ENCODE peak calls at places on chromosomes 11 and 22, in four cellular contexts. S is adrenal gland, X is heart right ventricle, G is kidney epithelial cell. B is an unnamed sample.

GRCh38 chr11:130131957-130132850 is 27.4 kb upstream of the ST14 start:
- DNase-seq in X (peak), G (no peak), S (peak), B (peak)

GRCh38 chr22:36347094-36347493 is 40.7 kb downstream of the MYH9 start:
- DNase-seq in X (no peak), S (no peak), G (no peak), B (no peak)

GRCh38 chr11:118872403-118872821 is 11.3 kb upstream of the CXCR5 start:
- DNase-seq in X (no peak), G (no peak), S (no peak), B (no peak)

GRCh38 chr11:76523147-76523546 is 78.3 kb downstream of the EMSY start:
- DNase-seq in G (no peak), S (no peak), X (no peak), B (no peak)

GRCh38 chr11:9947231-9947864 is 283.5 kb downstream of the SWAP70 start:
- DNase-seq in S (no peak), G (no peak), X (no peak), B (no peak)

GRCh38 chr11:27477243-27477642 is 4.7 kb upstream of the LGR4 start:
- DNase-seq in G (no peak), X (no peak), S (no peak), B (no peak)

GRCh38 chr22:49721211-49721763 is 106.4 kb downstream of the BRD1 start:
- DNase-seq in S (no peak), G (no peak), X (no peak), B (no peak)

GRCh38 chr11:74142624-74143023 is 28.2 kb downstream of the C2CD3 start:
- DNase-seq in S (no peak), G (no peak), X (no peak), B (no peak)

GRCh38 chr11:110818032-110818687 is 105.9 kb upstream of the ARHGAP20 start:
- DNase-seq in S (no peak), G (peak), X (no peak), B (peak)

GRCh38 chr22:45290410-45290936 is 5.7 kb downstream of the UPK3A start:
- DNase-seq in S (no peak), G (no peak), X (no peak), B (no peak)

GRCh38 chr11:111835665-111836064 is 35.7 kb downstream of the ALG9 start:
- DNase-seq in G (no peak), X (no peak), S (no peak), B (no peak)

GRCh38 chr11:119764108-119764874 is 35.3 kb upstream of the NECTIN1 start:
- DNase-seq in S (peak), G (no peak), X (peak), B (peak)

GRCh38 chr22:30573594-30574094 is 821 bp downstream of the GAL3ST1 start:
- DNase-seq in G (no peak), S (no peak), X (no peak), B (no peak)

GRCh38 chr11:120563698-120564572 is 52.4 kb downstream of the GRIK4 start:
- DNase-seq in S (peak), X (peak), G (no peak), B (no peak)

GRCh38 chr22:41501209-41501608 is 32.3 kb downstream of the ACO2 start:
- DNase-seq in S (no peak), X (no peak), G (no peak), B (no peak)

GRCh38 chr22:32476804-32477203 is 2.2 kb downstream of the FBXO7 start:
- DNase-seq in S (no peak), X (no peak), G (no peak), B (no peak)

GRCh38 chr22:18947905-18948304 is 11.8 kb upstream of the PRODH start:
- DNase-seq in X (no peak), S (peak), G (no peak), B (no peak)

GRCh38 chr22:39712938-39713525 is 142.5 kb downstream of the CACNA1I start:
- DNase-seq in X (no peak), G (no peak), S (no peak), B (no peak)

GRCh38 chr11:34558211-34558610 is 44.6 kb upstream of the ELF5 start:
- DNase-seq in X (no peak), G (no peak), S (no peak), B (no peak)

GRCh38 chr11:31995525-31996123 is 95.2 kb upstream of the RCN1 start:
- DNase-seq in G (no peak), S (no peak), X (no peak), B (no peak)

GRCh38 chr11:8691601-8692000 is 9.0 kb downstream of the RPL27A start:
- DNase-seq in S (no peak), X (no peak), G (no peak), B (no peak)

GRCh38 chr11:88414981-88415391 is 77.5 kb upstream of the CTSC start:
- DNase-seq in G (no peak), S (no peak), X (no peak), B (no peak)

GRCh38 chr22:30092686-30093085 is 12.4 kb downstream of the HORMAD2 start:
- DNase-seq in G (no peak), X (no peak), S (no peak), B (no peak)

GRCh38 chr22:17086301-17086700 is 1.5 kb downstream of the IL17RA start:
- DNase-seq in X (no peak), G (no peak), S (no peak), B (no peak)

GRCh38 chr22:17086750-17087149 is 1.9 kb downstream of the IL17RA start:
- DNase-seq in G (no peak), S (no peak), X (no peak), B (no peak)

GRCh38 chr22:17085277-17086091 is 684 bp downstream of the IL17RA start:
- DNase-seq in X (no peak), G (no peak), S (peak), B (no peak)

GRCh38 chr22:17084554-17085276 is at the start of gene IL17RA:
- DNase-seq in G (peak), S (peak), X (peak), B (peak)

DNA sequence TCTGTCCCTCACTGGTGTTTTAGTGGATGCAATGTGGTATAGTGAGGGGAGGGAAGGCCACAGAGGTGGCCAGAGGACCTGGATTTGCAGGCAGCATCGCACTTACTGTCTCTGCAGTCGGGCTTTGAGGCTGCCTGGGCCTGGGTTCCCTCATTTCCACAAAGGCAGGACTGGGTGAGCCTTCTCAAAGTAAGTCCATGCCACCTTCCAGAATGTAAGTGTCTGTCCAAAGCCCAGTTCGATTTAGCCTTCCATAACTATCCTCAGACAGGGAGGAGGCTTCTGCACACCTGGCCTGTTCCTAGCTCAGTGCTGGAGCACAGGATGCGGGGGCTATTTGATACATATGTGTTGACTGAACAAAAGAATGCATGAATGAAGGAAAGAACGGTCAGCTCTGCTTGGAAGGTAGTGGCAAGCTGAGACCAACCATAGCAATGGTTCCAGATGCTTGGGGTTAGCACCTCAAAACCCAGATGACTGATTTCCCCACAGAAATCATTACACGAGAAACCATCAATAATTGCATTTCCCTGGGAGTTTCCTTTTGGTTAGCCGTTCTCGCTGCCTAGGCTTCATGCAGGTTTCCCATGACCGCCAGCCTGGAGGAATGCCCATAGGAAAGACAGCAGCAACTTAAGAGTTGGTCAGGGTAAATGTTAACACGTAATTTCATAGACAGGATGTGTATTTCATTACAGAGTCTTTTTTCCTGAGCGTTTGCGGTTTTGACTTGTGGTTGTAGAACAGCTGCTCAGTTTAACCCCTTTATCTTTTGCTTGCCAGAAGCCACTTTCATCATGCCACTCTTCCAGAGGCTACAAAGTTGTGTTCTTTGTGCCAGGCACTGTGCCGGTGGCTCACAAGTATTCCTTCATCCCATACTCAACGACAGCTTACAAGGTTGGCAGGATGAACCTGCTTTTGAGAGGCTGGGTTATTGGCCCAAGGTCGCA is 2.7 kb downstream of the IL17RA start:
- DNase-seq in G (no peak), X (no peak), S (no peak), B (no peak)
- H3K4me3 ChIP-seq in G (no peak), X (no peak), S (no peak), B (no peak)

DNA sequence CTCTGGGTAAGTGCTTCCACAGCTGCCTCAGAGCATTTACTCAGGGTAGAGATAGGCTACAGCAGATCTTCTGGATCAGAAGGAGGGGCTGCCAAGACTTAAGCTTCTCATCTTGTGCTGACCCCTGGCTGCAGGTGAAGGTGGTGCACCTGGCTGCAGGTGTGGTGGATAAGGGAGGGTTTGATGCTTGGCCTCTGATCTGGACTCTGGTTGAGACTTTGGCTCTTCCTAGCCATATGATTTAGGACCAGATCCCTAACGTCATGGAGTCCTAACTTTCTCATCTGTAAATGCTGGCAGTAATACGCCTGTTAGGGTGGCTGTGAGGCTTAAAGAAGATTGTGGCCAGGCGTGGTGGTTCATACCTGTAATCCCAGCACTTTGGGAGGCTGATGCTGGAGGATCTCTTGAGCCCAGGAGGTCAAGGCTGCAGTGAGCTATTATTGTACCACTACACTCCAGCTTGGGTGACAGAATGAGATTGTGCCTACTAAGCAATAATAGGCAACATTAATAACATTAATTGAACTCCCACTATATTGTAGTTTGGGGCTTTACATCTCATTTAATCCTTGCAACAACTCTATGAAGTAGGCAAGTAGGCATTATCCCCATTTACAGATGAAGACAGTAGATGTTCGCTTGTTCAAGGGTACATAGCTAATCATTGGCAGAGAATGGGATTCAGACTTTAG is 10.7 kb downstream of the DTX4 start:
- DNase-seq in S (no peak), X (no peak), G (no peak), B (no peak)
- TF ChIP-seq CTCF in S (no peak), X (peak), G (peak), B (no peak)

GRCh38 chr22:48323746-48324145 is 1503.9 kb downstream of the BRD1 start:
- DNase-seq in X (no peak), G (no peak), S (no peak), B (no peak)
- H3K4me3 ChIP-seq in X (no peak), G (no peak), S (no peak), B (no peak)

DNA sequence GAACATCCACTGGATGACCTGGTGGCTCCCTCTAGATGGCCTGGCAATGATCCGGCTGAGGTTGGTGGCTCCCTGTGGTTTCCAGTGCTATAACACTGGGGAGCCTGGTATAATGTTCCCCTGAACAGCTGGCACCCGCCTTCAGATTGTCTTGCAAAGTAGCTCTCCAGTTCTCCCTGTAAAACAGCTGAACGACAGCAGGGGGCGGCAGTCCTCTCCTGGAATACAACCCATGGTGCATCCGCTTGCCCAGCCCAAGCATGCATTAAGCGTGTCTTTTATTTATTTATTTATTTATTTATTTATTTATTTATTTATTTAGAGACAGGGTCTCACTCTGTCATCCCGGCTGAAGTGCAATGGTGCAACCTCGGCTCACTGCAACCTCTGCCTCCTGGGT is 258.9 kb downstream of the BUD13 start:
- DNase-seq in S (peak), X (peak), G (no peak), B (peak)
- TF ChIP-seq CTCF in S (no peak), X (peak), G (peak), B (peak)

DNA sequence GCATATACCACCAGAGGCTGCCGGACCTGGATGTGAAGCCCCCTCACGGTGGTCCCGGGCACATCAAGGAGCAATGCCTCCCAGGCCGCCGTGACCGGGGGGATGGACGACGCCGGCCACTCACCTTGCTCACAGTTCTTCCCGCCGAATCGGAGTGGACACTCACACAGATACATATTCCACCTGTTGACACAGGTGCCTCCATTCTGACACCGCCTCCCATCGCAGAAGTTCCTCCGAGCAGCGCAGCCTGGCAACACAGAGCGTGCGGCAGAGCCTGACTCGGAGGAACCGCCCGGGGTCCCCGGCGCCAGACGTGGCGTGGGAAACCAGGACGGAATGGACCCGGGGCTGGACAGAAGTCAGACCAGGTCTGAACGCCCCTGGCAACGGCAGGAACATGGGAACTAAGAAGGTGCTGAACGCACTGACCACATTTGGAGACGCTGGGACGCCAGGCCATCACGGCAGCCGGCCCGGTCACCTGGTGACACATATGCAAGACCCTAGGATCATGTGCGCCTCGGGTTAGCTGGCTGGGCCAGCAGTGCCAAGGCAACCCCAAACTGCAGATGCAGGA is 74.2 kb downstream of the TRMU start:
- DNase-seq in S (no peak), G (no peak), X (no peak), B (no peak)
- H3K4me3 ChIP-seq in S (no peak), G (no peak), X (no peak), B (no peak)

GRCh38 chr11:126411971-126412381 is 56.5 kb downstream of the ST3GAL4 start:
- DNase-seq in X (peak), S (no peak), G (no peak), B (no peak)
- TF ChIP-seq CTCF in X (peak), S (no peak), G (peak), B (peak)

DNA sequence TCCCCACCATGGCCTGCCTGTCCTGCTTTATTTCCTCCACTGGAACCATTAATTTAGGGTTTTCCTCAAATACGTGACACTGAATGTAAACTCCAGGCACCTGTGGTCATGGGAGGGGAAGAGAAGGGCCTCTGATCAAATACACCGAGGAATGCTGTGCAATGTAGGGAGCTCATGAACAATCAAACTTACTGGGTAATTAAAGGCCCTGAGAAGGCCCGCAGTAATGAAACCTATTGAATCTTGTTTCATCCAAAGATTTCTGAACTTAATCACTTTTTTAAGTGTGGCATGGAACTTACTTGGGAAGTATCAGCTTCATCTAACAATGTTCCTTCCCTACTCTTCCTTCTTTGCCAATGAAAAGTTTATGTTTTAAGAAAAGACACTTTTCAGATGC is 299.8 kb downstream of the MIAT start:
- DNase-seq in G (no peak), X (no peak), S (no peak), B (no peak)
- H3K4me3 ChIP-seq in G (no peak), X (no peak), S (no peak), B (no peak)

DNA sequence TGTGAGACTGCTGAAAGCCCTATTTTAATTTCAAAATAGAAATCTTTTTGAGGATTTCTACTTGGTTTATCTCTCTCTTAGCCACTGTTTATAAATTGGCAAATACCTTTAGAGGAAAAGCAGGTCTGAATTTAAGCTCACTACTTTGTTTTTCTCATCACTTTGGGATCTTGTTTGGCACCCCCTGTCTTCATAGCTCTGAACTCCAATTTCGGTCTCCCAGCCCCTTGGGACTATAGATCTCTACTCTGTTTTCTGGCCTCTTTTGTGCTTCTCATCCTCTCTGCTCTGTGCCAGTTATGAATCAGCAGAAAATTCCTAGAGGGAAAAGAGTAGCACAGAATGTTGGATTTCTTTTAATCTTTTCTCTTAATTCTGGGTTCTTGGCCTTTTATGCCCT is 118.3 kb downstream of the CYP2R1 start:
- DNase-seq in G (no peak), X (no peak), S (no peak), B (no peak)
- TF ChIP-seq CTCF in G (peak), X (peak), S (no peak), B (peak)